ENCODE peak calls at places on chromosome 17, in five cellular contexts. W is stomach, V is Caco-2, B is Calu3, Q is renal cortical epithelial cell. X is an unnamed sample.

GRCh38 chr17:81518113-81518784 is 5.7 kb upstream of the ACTG1 start:
- DNase-seq in W (no peak), V (peak; percentile 76), B (peak; percentile 58), Q (no peak), X (no peak)

GRCh38 chr17:82234211-82235055 is 5.6 kb downstream of the SLC16A3 start:
- DNase-seq in W (no peak), V (peak; percentile 73), B (peak; percentile 66), Q (no peak), X (no peak)

GRCh38 chr17:43779145-43780125 is 658 bp upstream of the DUSP3 start:
- DNase-seq in W (no peak), V (peak; percentile 66), B (no peak), Q (no peak), X (no peak)

GRCh38 chr17:65324977-65325376 is 187.8 kb downstream of the RGS9 start:
- DNase-seq in W (no peak), V (no peak), B (no peak), Q (no peak), X (no peak)

GRCh38 chr17:72099919-72100318 is 20.9 kb upstream of the SOX9 start:
- DNase-seq in W (no peak), V (no peak), B (no peak), Q (no peak), X (no peak)

GRCh38 chr17:17913695-17914332 is 58.4 kb downstream of the TOM1L2 start:
- DNase-seq in W (peak; percentile 60), V (peak; percentile 93), B (peak; percentile 70), Q (peak; percentile 88), X (peak; percentile 8)

GRCh38 chr17:61868074-61868473 is 4.7 kb upstream of the BRIP1 start:
- DNase-seq in W (no peak), V (no peak), B (no peak), Q (no peak), X (no peak)

GRCh38 chr17:83031321-83031945 is 48.0 kb upstream of the METRNL start:
- DNase-seq in W (peak; percentile 22), V (no peak), B (no peak), Q (no peak), X (no peak)

GRCh38 chr17:80789356-80789902 is 202.2 kb upstream of the CHMP6 start:
- DNase-seq in W (no peak), V (peak; percentile 12), B (peak; percentile 22), Q (peak; percentile 88), X (no peak)

X was measured in activated CD8-positive, alpha-beta memory T cell treated with anti-CD3 and anti-CD28 coated beads for 1 hour.